ENCODE peak calls at places on chromosomes 6 and 20, in ten cellular contexts. X is kidney tubule cell; M is SW480; H is LHCN-M2; J is T-helper 9 cell; U is endothelial cell; B is kidney; A is stimulated activated naive B cell treated with anti-CD40 and anti-IgM and Interleukin-4, amounts not matched to agents 10 μg/mL and 1 μg/mL and 100 μg/mL, for 72 hours; C is BE2C; I is Calu3. P is an unnamed sample.

GRCh38 chr20:41365785-41366545 is 653 bp downstream of the EMILIN3 start:
- DNase-seq in X (no peak), M (no peak), H (no peak), J (no peak), U (no peak), B (no peak), A (no peak), C (no peak), I (no peak), P (no peak)

GRCh38 chr6:32188381-32189081 is 1.5 kb downstream of the PBX2 start:
- DNase-seq in X (no peak), M (no peak), H (peak; percentile 35), J (no peak), U (no peak), B (peak; percentile 46), A (no peak), C (no peak), I (no peak), P (no peak)

GRCh38 chr6:118705799-118706481 is 54.5 kb upstream of the CEP85L start:
- DNase-seq in X (peak; percentile 67), M (no peak), H (peak; percentile 58), J (no peak), U (no peak), B (no peak), A (peak; percentile 12), C (no peak), I (peak; percentile 30), P (no peak)

GRCh38 chr6:134979142-134979541 is 29.2 kb upstream of the ALDH8A1 start:
- DNase-seq in X (no peak), M (no peak), H (no peak), J (no peak), U (no peak), B (no peak), A (no peak), C (no peak), I (no peak), P (no peak)

GRCh38 chr20:32019156-32019510 is 8.9 kb downstream of the CCM2L start:
- DNase-seq in X (no peak), M (peak; percentile 68), H (no peak), J (no peak), U (peak; percentile 56), B (no peak), A (no peak), C (peak; percentile 61), I (peak; percentile 61), P (no peak)

GRCh38 chr6:108608453-108609275 is 47.9 kb downstream of the FOXO3 start:
- DNase-seq in X (peak; percentile 32), M (no peak), H (peak; percentile 88), J (no peak), U (no peak), B (no peak), A (no peak), C (no peak), I (no peak), P (no peak)

GRCh38 chr20:20391115-20391514 is 23.2 kb downstream of the INSM1 start:
- DNase-seq in X (no peak), M (no peak), H (no peak), J (no peak), U (no peak), B (no peak), A (no peak), C (no peak), I (no peak), P (no peak)

GRCh38 chr20:38112249-38112942 is 52.7 kb downstream of the TGM2 start:
- DNase-seq in X (no peak), M (no peak), H (peak; percentile 33), J (no peak), U (no peak), B (peak; percentile 27), A (no peak), C (no peak), I (no peak), P (no peak)

GRCh38 chr20:14878676-14879019 is 541.2 kb upstream of the FLRT3 start:
- DNase-seq in X (no peak), M (no peak), H (no peak), J (no peak), U (no peak), B (no peak), A (no peak), C (no peak), I (no peak), P (no peak)

GRCh38 chr6:9250852-9251251 is 815.5 kb upstream of the SLC35B3 start:
- DNase-seq in X (peak; percentile 66), M (peak; percentile 54), H (peak; percentile 33), J (no peak), U (peak; percentile 53), B (no peak), A (no peak), C (no peak), I (peak; percentile 55), P (peak; percentile 35)

GRCh38 chr6:169115632-169116031 is 138.0 kb downstream of the THBS2 start:
- DNase-seq in X (no peak), M (no peak), H (no peak), J (no peak), U (no peak), B (no peak), A (no peak), C (no peak), I (no peak), P (no peak)

GRCh38 chr20:21053002-21053762 is 53.0 kb downstream of the LINC00237 start:
- DNase-seq in X (no peak), M (peak; percentile 58), H (no peak), J (no peak), U (no peak), B (no peak), A (no peak), C (peak; percentile 42), I (no peak), P (no peak)

GRCh38 chr6:157822221-157823000 is 635 bp upstream of the SNX9 start:
- DNase-seq in X (no peak), M (no peak), H (no peak), J (no peak), U (peak; percentile 33), B (peak; percentile 77), A (no peak), C (no peak), I (no peak), P (peak; percentile 55)

GRCh38 chr6:126145386-126145785 is 159.0 kb downstream of the TRMT11 start:
- DNase-seq in X (no peak), M (no peak), H (no peak), J (no peak), U (no peak), B (no peak), A (no peak), C (no peak), I (no peak), P (no peak)

GRCh38 chr6:47405273-47405672 is 72.3 kb upstream of the CD2AP start:
- DNase-seq in X (peak; percentile 89), M (no peak), H (no peak), J (no peak), U (no peak), B (no peak), A (no peak), C (no peak), I (peak; percentile 76), P (no peak)

GRCh38 chr6:109360791-109361190 is 21.5 kb downstream of the CD164 start:
- DNase-seq in X (peak; percentile 30), M (no peak), H (no peak), J (no peak), U (no peak), B (no peak), A (no peak), C (no peak), I (no peak), P (no peak)

GRCh38 chr6:79630883-79631799 is at the start of gene SH3BGRL2:
- DNase-seq in X (peak; percentile 76), M (peak; percentile 97), H (peak; percentile 50), J (no peak), U (peak; percentile 74), B (peak; percentile 90), A (no peak), C (peak; percentile 89), I (peak; percentile 84), P (peak; percentile 92)

GRCh38 chr6:25278914-25279747 is at the start of gene CARMIL1:
- DNase-seq in X (peak; percentile 95), M (peak; percentile 77), H (peak; percentile 68), J (peak; percentile 57), U (peak; percentile 82), B (peak; percentile 94), A (peak; percentile 49), C (peak; percentile 87), I (peak; percentile 99), P (peak; percentile 86)

GRCh38 chr6:24932832-24933231 is 2.9 kb downstream of the RIPOR2 start:
- DNase-seq in X (no peak), M (no peak), H (no peak), J (no peak), U (no peak), B (no peak), A (no peak), C (no peak), I (no peak), P (no peak)

GRCh38 chr6:33878541-33878940 is 74.7 kb upstream of the MLN start:
- DNase-seq in X (no peak), M (no peak), H (no peak), J (no peak), U (no peak), B (peak; percentile 31), A (no peak), C (no peak), I (no peak), P (no peak)

GRCh38 chr20:1945134-1945618 is 48.7 kb downstream of the PDYN start:
- DNase-seq in X (no peak), M (no peak), H (no peak), J (no peak), U (no peak), B (peak; percentile 83), A (no peak), C (no peak), I (no peak), P (no peak)

GRCh38 chr6:24430086-24430485 is 27.4 kb downstream of the MRS2 start:
- DNase-seq in X (no peak), M (no peak), H (peak; percentile 21), J (no peak), U (no peak), B (no peak), A (no peak), C (no peak), I (no peak), P (no peak)

GRCh38 chr6:147022041-147022440 is 182.2 kb upstream of the STXBP5 start:
- DNase-seq in X (peak; percentile 90), M (no peak), H (peak; percentile 40), J (no peak), U (no peak), B (no peak), A (no peak), C (no peak), I (no peak), P (no peak)

P was measured in glutamatergic neuron.